ENCODE peak calls at places on chromosomes 6 and 20, in four cellular contexts. T is K562, Y is SK-N-SH, G is GM12878. B is an unnamed sample.

GRCh38 chr6:12806811-12807210 is 90.2 kb downstream of the PHACTR1 start:
- DNase-seq in G (no peak), T (no peak), Y (no peak), B (no peak)

GRCh38 chr6:145887969-145888368 is 73.4 kb upstream of the FBXO30 start:
- DNase-seq in Y (peak; percentile 3), T (no peak), G (no peak), B (no peak)

GRCh38 chr6:169564453-169565240 is 137.2 kb downstream of the WDR27 start:
- DNase-seq in G (no peak), Y (no peak), T (no peak), B (peak; percentile 28)

GRCh38 chr6:13729891-13730290 is 18.3 kb upstream of the RANBP9 start:
- DNase-seq in Y (no peak), G (no peak), T (no peak), B (no peak)

GRCh38 chr6:33321227-33321626 is 3.7 kb upstream of the ZBTB22 start:
- DNase-seq in Y (no peak), T (no peak), G (no peak), B (no peak)

GRCh38 chr6:31541059-31541657 is 645 bp downstream of the DDX39B start:
- DNase-seq in G (no peak), Y (peak; percentile 52), T (peak; percentile 59), B (no peak)

GRCh38 chr6:111683126-111683525 is 77.4 kb upstream of the TRAF3IP2 start:
- DNase-seq in T (no peak), G (no peak), Y (no peak), B (no peak)

GRCh38 chr6:27972750-27973149 is 15.7 kb downstream of the OR2B6 start:
- DNase-seq in G (no peak), Y (no peak), T (no peak), B (no peak)

GRCh38 chr6:48641544-48641943 is 530.5 kb upstream of the PTCHD4 start:
- DNase-seq in G (no peak), Y (no peak), T (no peak), B (no peak)
- TF ChIP-seq USF1 in G (no peak), Y (no peak), T (no peak), B (no peak)

DNA sequence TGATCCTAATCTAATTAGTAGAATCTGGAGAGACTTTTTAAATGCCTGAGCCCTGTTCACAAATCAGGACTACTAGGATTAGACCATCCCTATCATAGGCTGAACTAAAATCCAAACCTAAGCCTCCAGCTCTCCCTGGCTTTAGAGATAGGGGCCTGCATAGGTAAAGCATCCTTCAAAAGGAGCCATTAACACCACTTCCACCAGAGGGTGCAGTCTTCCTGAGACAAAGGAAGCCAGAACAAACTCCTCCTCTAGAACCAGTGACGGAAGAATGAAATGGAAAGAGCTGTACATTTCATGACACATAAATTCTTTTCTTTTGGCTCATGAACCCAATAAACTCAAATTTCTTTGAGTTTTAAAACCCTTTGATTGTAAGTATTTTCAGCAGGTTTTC is 291.2 kb upstream of the ADGRB3 start:
- DNase-seq in T (peak; percentile 53), G (no peak), Y (peak; percentile 5), B (peak; percentile 64)
- TF ChIP-seq CTCF in T (peak; percentile 97), G (peak; percentile 59), Y (peak; percentile 36), B (peak; percentile 45)

DNA sequence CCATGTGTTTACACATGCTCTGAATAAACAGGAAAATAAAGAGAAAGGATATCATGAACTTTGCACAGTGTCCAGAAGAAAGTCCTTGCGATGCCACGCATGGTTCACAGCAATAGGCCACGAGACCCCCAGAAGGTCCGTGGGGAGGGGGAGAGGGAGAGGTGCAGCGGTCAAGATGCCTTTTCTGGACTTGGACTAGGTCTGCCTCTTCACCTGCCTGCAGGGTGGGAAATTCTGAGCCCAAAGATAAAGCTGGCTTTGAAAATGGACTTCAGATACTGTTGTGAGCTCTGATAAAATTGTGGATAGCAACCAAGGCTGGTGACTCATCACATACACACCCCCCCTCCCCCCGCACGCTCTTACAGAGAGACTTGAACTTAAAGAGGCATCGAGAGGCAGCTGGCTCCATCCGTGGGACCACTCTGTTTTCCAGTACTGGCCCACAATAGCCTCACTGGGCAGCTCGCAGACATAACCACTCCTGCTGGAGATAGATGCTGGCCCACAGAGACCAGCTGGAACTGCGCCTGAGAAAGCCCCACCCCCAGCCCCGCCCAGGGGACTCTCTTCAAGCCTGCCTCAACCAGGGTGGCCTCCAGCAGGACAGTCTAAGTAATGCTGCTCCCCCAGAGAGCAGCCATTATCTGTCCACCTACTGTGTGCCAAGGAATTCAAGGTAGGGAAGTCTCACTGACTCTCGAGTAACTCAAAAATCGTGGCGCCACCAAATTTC is 21.2 kb upstream of the NFATC2 start:
- DNase-seq in T (peak; percentile 85), Y (peak; percentile 58), G (no peak), B (peak; percentile 73)
- TF ChIP-seq USF1 in T (no peak), Y (no peak), G (no peak), B (no peak)

GRCh38 chr20:19211661-19212523 is 550 bp upstream of the SLC24A3 start:
- DNase-seq in Y (peak; percentile 30), T (no peak), G (no peak), B (peak; percentile 49)
- TF ChIP-seq CTCF in Y (no peak), T (no peak), G (no peak), B (no peak)

DNA sequence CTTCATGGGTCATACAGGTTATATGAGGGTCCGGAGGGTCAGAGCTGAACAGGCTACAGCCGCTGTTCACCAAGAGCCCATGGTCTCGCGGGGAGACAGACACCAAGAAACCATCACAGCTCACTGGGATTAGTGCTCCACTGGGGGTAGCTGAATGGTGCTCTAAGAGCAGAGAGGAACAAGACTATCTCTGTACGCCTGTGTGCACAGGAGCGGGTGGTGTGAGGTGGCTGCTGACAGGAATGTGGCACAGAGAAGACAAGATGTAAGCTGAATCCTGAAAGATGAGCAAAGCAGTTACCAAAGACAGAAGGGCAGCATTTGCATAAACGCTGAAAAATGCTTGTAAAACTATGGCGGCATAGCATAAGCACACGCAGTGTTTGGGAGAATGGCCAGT is 139.1 kb downstream of the GMPR start:
- DNase-seq in G (no peak), T (no peak), Y (no peak), B (no peak)
- TF ChIP-seq USF1 in G (no peak), T (no peak), Y (no peak), B (no peak)

GRCh38 chr6:133895573-133896343 is 6.8 kb downstream of the TCF21 start:
- DNase-seq in Y (no peak), G (no peak), T (no peak), B (peak; percentile 48)
- TF ChIP-seq CTCF in Y (no peak), G (no peak), T (no peak), B (no peak)

GRCh38 chr6:20534906-20535305 is 649 bp downstream of the CDKAL1 start:
- DNase-seq in G (no peak), Y (no peak), T (no peak), B (no peak)
- TF ChIP-seq USF1 in G (no peak), Y (no peak), T (no peak), B (no peak)

B was measured in WTC11.